ENCODE peak calls at places on chromosomes 7 and 10, in four cellular contexts. H, M, D and W are unnamed samples.

GRCh38 chr7:158814637-158815036 is 14.7 kb downstream of the ESYT2 start:
- DNase-seq in D (no peak), M (peak), H (no peak), W (no peak)

GRCh38 chr10:97574374-97575100 is 2.0 kb downstream of the ANKRD2 start:
- DNase-seq in M (peak), H (peak), D (peak), W (peak)

GRCh38 chr7:123199869-123200268 is at the start of gene SLC13A1:
- DNase-seq in H (no peak), M (no peak), D (no peak), W (no peak)

GRCh38 chr10:112313911-112314310 is 30.7 kb downstream of the TECTB start:
- DNase-seq in D (no peak), M (no peak), H (no peak), W (no peak)

GRCh38 chr10:108465871-108466641 is 1301.5 kb upstream of the SORCS1 start:
- DNase-seq in M (no peak), H (no peak), D (peak), W (peak)

GRCh38 chr10:133489816-133490588 is 36.3 kb downstream of the SCART1 start:
- DNase-seq in M (no peak), D (no peak), H (no peak), W (no peak)

GRCh38 chr10:96673318-96674099 is 46.8 kb downstream of the PIK3AP1 start:
- DNase-seq in D (no peak), M (peak), H (no peak), W (peak)

GRCh38 chr7:69104023-69104422 is 494.3 kb upstream of the AUTS2 start:
- DNase-seq in M (no peak), D (no peak), H (no peak), W (no peak)

GRCh38 chr10:71746344-71747037 is 26.8 kb downstream of the VSIR start:
- DNase-seq in D (peak), H (no peak), M (no peak), W (no peak)

GRCh38 chr7:2012981-2013380 is 219.8 kb downstream of the MAD1L1 start:
- DNase-seq in M (peak), D (peak), H (peak), W (peak)

GRCh38 chr10:113424304-113424721 is 128.5 kb upstream of the HABP2 start:
- DNase-seq in M (no peak), H (no peak), D (no peak), W (no peak)

GRCh38 chr7:78476851-78477405 is 678.4 kb downstream of the PHTF2 start:
- DNase-seq in H (no peak), D (no peak), M (no peak), W (no peak)

GRCh38 chr7:33091111-33091531 is 18.1 kb downstream of the RP9 start:
- DNase-seq in D (no peak), M (no peak), H (no peak), W (no peak)

GRCh38 chr10:3926675-3927525 is 141.9 kb upstream of the KLF6 start:
- DNase-seq in H (no peak), D (no peak), M (no peak), W (no peak)

GRCh38 chr7:80147543-80148376 is 13.1 kb downstream of the GNAI1 start:
- DNase-seq in M (no peak), H (no peak), D (no peak), W (no peak)

GRCh38 chr7:3280445-3280844 is 20.6 kb upstream of the SDK1 start:
- DNase-seq in H (no peak), M (no peak), D (no peak), W (no peak)

GRCh38 chr10:97365761-97366351 is 31.3 kb upstream of the FRAT2 start:
- DNase-seq in D (no peak), H (no peak), M (no peak), W (no peak)

GRCh38 chr7:121078701-121079227 is 90.3 kb downstream of the CPED1 start:
- DNase-seq in M (no peak), H (no peak), D (no peak), W (no peak)

GRCh38 chr10:70652761-70653657 is 19.3 kb upstream of the ADAMTS14 start:
- DNase-seq in M (no peak), H (no peak), D (peak), W (no peak)

GRCh38 chr7:157347217-157347904 is 10.6 kb downstream of the DNAJB6 start:
- DNase-seq in D (peak), H (no peak), M (no peak), W (no peak)

GRCh38 chr10:27646194-27646593 is 99.4 kb downstream of the MKX start:
- DNase-seq in D (no peak), M (no peak), H (no peak), W (no peak)

GRCh38 chr7:4208586-4208985 is 473.5 kb upstream of the FOXK1 start:
- DNase-seq in H (no peak), D (no peak), M (no peak), W (no peak)

GRCh38 chr10:49605177-49605938 is 4.8 kb upstream of the SLC18A3 start:
- DNase-seq in D (peak), M (no peak), H (no peak), W (peak)

GRCh38 chr10:75612904-75613684 is 181.7 kb downstream of the LRMDA start:
- DNase-seq in M (no peak), D (no peak), H (no peak), W (no peak)

GRCh38 chr7:30995541-30995940 is 31.8 kb downstream of the GHRHR start:
- DNase-seq in D (no peak), M (no peak), H (no peak), W (no peak)

GRCh38 chr10:129744134-129744895 is 219.8 kb downstream of the EBF3 start:
- DNase-seq in M (no peak), H (no peak), D (no peak), W (peak)

GRCh38 chr7:35905555-35905954 is 104.7 kb downstream of the SEPTIN7 start:
- DNase-seq in M (no peak), D (no peak), H (no peak), W (no peak)

GRCh38 chr7:37371755-37372154 is 76.9 kb downstream of the ELMO1 start:
- DNase-seq in H (no peak), M (no peak), D (no peak), W (no peak)

GRCh38 chr7:35605760-35606159 is 89.2 kb downstream of the HERPUD2 start:
- DNase-seq in D (no peak), H (no peak), M (no peak), W (no peak)

GRCh38 chr7:113915991-113916390 is 2.8 kb downstream of the PPP1R3A start:
- DNase-seq in M (no peak), D (no peak), H (no peak), W (no peak)

GRCh38 chr7:101717986-101718746 is 89.1 kb upstream of the MYL10 start:
- DNase-seq in H (no peak), M (peak), D (peak), W (no peak)

GRCh38 chr7:139916717-139917395 is 87.8 kb downstream of the TBXAS1 start:
- DNase-seq in D (no peak), M (no peak), H (no peak), W (no peak)

GRCh38 chr7:9955138-9955537 is 1018.5 kb upstream of the PHF14 start:
- DNase-seq in H (no peak), M (no peak), D (no peak), W (no peak)

GRCh38 chr7:45328397-45329080 is 170.9 kb downstream of the RAMP3 start:
- DNase-seq in H (no peak), D (no peak), M (no peak), W (no peak)

GRCh38 chr7:139946539-139946938 is 116.2 kb downstream of the PARP12 start:
- DNase-seq in D (no peak), H (no peak), M (no peak), W (no peak)

GRCh38 chr10:8688881-8689280 is 634.4 kb downstream of the GATA3 start:
- DNase-seq in H (no peak), M (no peak), D (no peak), W (no peak)

GRCh38 chr7:20778063-20778721 is 8.5 kb downstream of the SP8 start:
- DNase-seq in M (no peak), H (no peak), D (no peak), W (no peak)